ENCODE peak calls at places on chromosomes 4 and X, in ten cellular contexts. One of them, this sample, is unnamed.

GRCh38 chrX:21932277-21932996 is 8.1 kb upstream of the SMS start:
- DNase-seq in naive thymus-derived CD4-positive, alpha-beta T cell: no peak
- DNase-seq in colonic mucosa: no peak
- DNase-seq in lower leg skin: peak
- DNase-seq in left lung: no peak
- DNase-seq in ELR: peak
- DNase-seq in activated CD4-positive, alpha-beta T cell treated with anti-CD3 and anti-CD28 coated beads, Interleukin-2, amount 10 ng/mL, durations not matched to agents 7 days and 5 days: no peak
- DNase-seq in hippocampal formation: no peak
- DNase-seq in stimulated activated CD8-positive, alpha-beta memory T cell treated with anti-CD3 and anti-CD28 coated beads, Interleukin-7, amount 100 ng/mL, for 1 hour: no peak
- DNase-seq in H4: peak
- DNase-seq in this sample: no peak

GRCh38 chrX:31331928-31332327 is 260.1 kb upstream of the FTHL17 start:
- DNase-seq in naive thymus-derived CD4-positive, alpha-beta T cell: no peak
- DNase-seq in colonic mucosa: no peak
- DNase-seq in lower leg skin: no peak
- DNase-seq in left lung: no peak
- DNase-seq in ELR: no peak
- DNase-seq in activated CD4-positive, alpha-beta T cell treated with anti-CD3 and anti-CD28 coated beads, Interleukin-2, amount 10 ng/mL, durations not matched to agents 7 days and 5 days: no peak
- DNase-seq in hippocampal formation: no peak
- DNase-seq in stimulated activated CD8-positive, alpha-beta memory T cell treated with anti-CD3 and anti-CD28 coated beads, Interleukin-7, amount 100 ng/mL, for 1 hour: no peak
- DNase-seq in H4: no peak
- DNase-seq in this sample: no peak

GRCh38 chr4:4427478-4427870 is 40.6 kb downstream of the NSG1 start:
- DNase-seq in naive thymus-derived CD4-positive, alpha-beta T cell: no peak
- DNase-seq in colonic mucosa: no peak
- DNase-seq in lower leg skin: no peak
- DNase-seq in left lung: no peak
- DNase-seq in ELR: no peak
- DNase-seq in activated CD4-positive, alpha-beta T cell treated with anti-CD3 and anti-CD28 coated beads, Interleukin-2, amount 10 ng/mL, durations not matched to agents 7 days and 5 days: no peak
- DNase-seq in hippocampal formation: no peak
- DNase-seq in stimulated activated CD8-positive, alpha-beta memory T cell treated with anti-CD3 and anti-CD28 coated beads, Interleukin-7, amount 100 ng/mL, for 1 hour: no peak
- DNase-seq in H4: peak
- DNase-seq in this sample: no peak

GRCh38 chr4:45646885-45647598 is 476.8 kb downstream of the GABRG1 start:
- DNase-seq in naive thymus-derived CD4-positive, alpha-beta T cell: no peak
- DNase-seq in colonic mucosa: no peak
- DNase-seq in lower leg skin: no peak
- DNase-seq in left lung: no peak
- DNase-seq in ELR: no peak
- DNase-seq in activated CD4-positive, alpha-beta T cell treated with anti-CD3 and anti-CD28 coated beads, Interleukin-2, amount 10 ng/mL, durations not matched to agents 7 days and 5 days: no peak
- DNase-seq in hippocampal formation: no peak
- DNase-seq in stimulated activated CD8-positive, alpha-beta memory T cell treated with anti-CD3 and anti-CD28 coated beads, Interleukin-7, amount 100 ng/mL, for 1 hour: no peak
- DNase-seq in H4: no peak
- DNase-seq in this sample: no peak

GRCh38 chr4:107036602-107037151 is 564 bp upstream of the DKK2 start:
- DNase-seq in naive thymus-derived CD4-positive, alpha-beta T cell: no peak
- DNase-seq in colonic mucosa: no peak
- DNase-seq in lower leg skin: no peak
- DNase-seq in left lung: peak
- DNase-seq in ELR: no peak
- DNase-seq in activated CD4-positive, alpha-beta T cell treated with anti-CD3 and anti-CD28 coated beads, Interleukin-2, amount 10 ng/mL, durations not matched to agents 7 days and 5 days: no peak
- DNase-seq in hippocampal formation: no peak
- DNase-seq in stimulated activated CD8-positive, alpha-beta memory T cell treated with anti-CD3 and anti-CD28 coated beads, Interleukin-7, amount 100 ng/mL, for 1 hour: no peak
- DNase-seq in H4: no peak
- DNase-seq in this sample: no peak

GRCh38 chr4:8706221-8707044 is 113.9 kb downstream of the CPZ start:
- DNase-seq in naive thymus-derived CD4-positive, alpha-beta T cell: no peak
- DNase-seq in colonic mucosa: no peak
- DNase-seq in lower leg skin: no peak
- DNase-seq in left lung: no peak
- DNase-seq in ELR: no peak
- DNase-seq in activated CD4-positive, alpha-beta T cell treated with anti-CD3 and anti-CD28 coated beads, Interleukin-2, amount 10 ng/mL, durations not matched to agents 7 days and 5 days: no peak
- DNase-seq in hippocampal formation: no peak
- DNase-seq in stimulated activated CD8-positive, alpha-beta memory T cell treated with anti-CD3 and anti-CD28 coated beads, Interleukin-7, amount 100 ng/mL, for 1 hour: no peak
- DNase-seq in H4: no peak
- DNase-seq in this sample: no peak

GRCh38 chr4:111187108-111187507 is 564.2 kb upstream of the PITX2 start:
- DNase-seq in naive thymus-derived CD4-positive, alpha-beta T cell: no peak
- DNase-seq in colonic mucosa: no peak
- DNase-seq in lower leg skin: no peak
- DNase-seq in left lung: no peak
- DNase-seq in ELR: no peak
- DNase-seq in activated CD4-positive, alpha-beta T cell treated with anti-CD3 and anti-CD28 coated beads, Interleukin-2, amount 10 ng/mL, durations not matched to agents 7 days and 5 days: no peak
- DNase-seq in hippocampal formation: no peak
- DNase-seq in stimulated activated CD8-positive, alpha-beta memory T cell treated with anti-CD3 and anti-CD28 coated beads, Interleukin-7, amount 100 ng/mL, for 1 hour: no peak
- DNase-seq in H4: no peak
- DNase-seq in this sample: no peak

GRCh38 chrX:119636419-119636818 is 30.2 kb upstream of the NKRF start:
- DNase-seq in naive thymus-derived CD4-positive, alpha-beta T cell: no peak
- DNase-seq in colonic mucosa: no peak
- DNase-seq in lower leg skin: no peak
- DNase-seq in left lung: no peak
- DNase-seq in ELR: no peak
- DNase-seq in activated CD4-positive, alpha-beta T cell treated with anti-CD3 and anti-CD28 coated beads, Interleukin-2, amount 10 ng/mL, durations not matched to agents 7 days and 5 days: no peak
- DNase-seq in hippocampal formation: no peak
- DNase-seq in stimulated activated CD8-positive, alpha-beta memory T cell treated with anti-CD3 and anti-CD28 coated beads, Interleukin-7, amount 100 ng/mL, for 1 hour: no peak
- DNase-seq in H4: no peak
- DNase-seq in this sample: no peak

GRCh38 chr4:154416183-154416543 is 75.4 kb downstream of the DCHS2 start:
- DNase-seq in naive thymus-derived CD4-positive, alpha-beta T cell: no peak
- DNase-seq in colonic mucosa: peak
- DNase-seq in lower leg skin: no peak
- DNase-seq in left lung: no peak
- DNase-seq in ELR: peak
- DNase-seq in activated CD4-positive, alpha-beta T cell treated with anti-CD3 and anti-CD28 coated beads, Interleukin-2, amount 10 ng/mL, durations not matched to agents 7 days and 5 days: no peak
- DNase-seq in hippocampal formation: peak
- DNase-seq in stimulated activated CD8-positive, alpha-beta memory T cell treated with anti-CD3 and anti-CD28 coated beads, Interleukin-7, amount 100 ng/mL, for 1 hour: no peak
- DNase-seq in H4: no peak
- DNase-seq in this sample: no peak

This sample was measured in naive thymus-derived CD8-positive, alpha-beta T cell.